ENCODE peak calls at places on chromosomes 16 and 17, in nine cellular contexts. V is thoracic aorta; P is coronary artery; T is GM23248; K is DND-41; S is CD8-positive, alpha-beta memory T cell; A is SK-N-SH; Z is right lobe of liver; X is iPS DF 6.9. B is an unnamed sample.

GRCh38 chr16:8886593-8887437 is 4.7 kb downstream of the LITAFD start:
- DNase-seq in T (no peak), Z (peak), V (no peak), P (no peak), X (no peak), A (no peak), K (no peak), S (no peak), B (no peak)

GRCh38 chr17:80855968-80856862 is 135.4 kb upstream of the CHMP6 start:
- DNase-seq in P (no peak), X (no peak), V (peak), K (no peak), A (no peak), S (peak), T (peak), Z (peak), B (peak)

GRCh38 chr16:67673712-67674580 is 7.3 kb downstream of the C16orf86 start:
- DNase-seq in Z (peak), X (no peak), V (no peak), S (no peak), A (peak), P (peak), K (no peak), T (no peak), B (peak)

GRCh38 chr16:69179255-69180010 is 7.5 kb upstream of the SNTB2 start:
- DNase-seq in V (peak), T (peak), S (no peak), X (no peak), Z (no peak), K (no peak), P (no peak), A (peak), B (peak)

GRCh38 chr17:6796887-6797490 is 21.0 kb downstream of the FBXO39 start:
- DNase-seq in X (no peak), T (peak), K (no peak), A (no peak), Z (no peak), P (no peak), V (no peak), S (no peak), B (no peak)

GRCh38 chr17:350706-351435 is 1.7 kb downstream of the RPH3AL start:
- DNase-seq in Z (peak), X (no peak), P (no peak), T (peak), K (no peak), A (peak), V (no peak), S (no peak), B (peak)

GRCh38 chr17:58556833-58557250 is 42.4 kb upstream of the MTMR4 start:
- DNase-seq in X (no peak), K (no peak), A (no peak), T (no peak), S (no peak), Z (no peak), P (no peak), V (no peak), B (no peak)

GRCh38 chr17:17134952-17135340 is 71.2 kb downstream of the PLD6 start:
- DNase-seq in S (no peak), A (no peak), V (no peak), K (no peak), P (no peak), Z (peak), T (no peak), X (no peak), B (peak)

GRCh38 chr16:30000768-30001631 is 5.0 kb downstream of the INO80E start:
- DNase-seq in K (no peak), T (no peak), X (no peak), S (no peak), P (no peak), V (no peak), A (no peak), Z (no peak), B (no peak)

GRCh38 chr17:66730497-66730923 is 104.4 kb upstream of the CACNG5 start:
- DNase-seq in S (no peak), X (no peak), T (no peak), P (no peak), V (no peak), A (no peak), K (no peak), Z (no peak), B (no peak)

GRCh38 chr17:57438031-57438731 is 181.9 kb downstream of the MSI2 start:
- DNase-seq in Z (no peak), P (no peak), V (no peak), A (peak), S (no peak), T (no peak), X (no peak), K (peak), B (no peak)

GRCh38 chr17:56699186-56699895 is 105.8 kb downstream of the NOG start:
- DNase-seq in S (no peak), K (no peak), Z (no peak), X (no peak), T (peak), P (no peak), A (peak), V (peak), B (peak)

GRCh38 chr16:29011112-29011511 is 26.3 kb downstream of the LAT start:
- DNase-seq in Z (no peak), T (no peak), V (no peak), S (no peak), A (peak), X (peak), P (no peak), K (peak), B (no peak)

GRCh38 chr16:788399-789126 is at the start of gene CHTF18:
- DNase-seq in Z (peak), K (peak), S (peak), V (peak), A (peak), X (no peak), T (peak), P (peak), B (peak)
- H3K27ac ChIP-seq in Z (no peak), K (peak), S (peak), V (no peak), A (no peak), X (no peak), T (no peak), P (peak), B (peak)

DNA sequence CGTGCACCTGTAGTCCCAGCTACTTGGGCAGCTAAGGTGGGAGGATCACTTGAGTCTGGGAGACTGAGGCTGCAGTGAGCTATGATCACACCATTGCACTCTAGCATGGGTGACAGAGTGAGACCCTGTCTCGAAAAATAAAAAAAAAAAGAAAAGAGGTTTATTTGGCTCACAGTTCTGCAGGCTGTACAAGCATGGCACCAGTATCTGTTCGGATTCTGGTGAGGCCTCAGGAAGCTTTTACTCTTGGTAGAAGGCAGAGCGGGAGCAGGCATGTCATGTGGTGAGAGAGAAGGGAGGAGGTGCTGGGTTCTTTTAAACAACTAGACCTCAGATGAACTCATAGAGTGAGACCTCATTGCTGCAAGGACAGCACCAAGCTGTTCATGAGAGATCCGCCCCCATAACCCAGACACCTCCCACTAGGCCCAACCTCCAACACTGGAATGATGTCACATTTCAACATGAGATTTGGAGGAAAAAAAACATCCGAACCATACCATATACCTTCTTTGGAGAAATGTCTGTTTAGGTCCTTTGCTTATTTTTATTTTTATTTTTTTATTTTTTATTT is 10.3 kb upstream of the RMI2 start:
- DNase-seq in A (no peak), P (no peak), V (no peak), X (no peak), S (no peak), K (no peak), Z (no peak), T (no peak), B (no peak)
- H3K27ac ChIP-seq in A (no peak), P (no peak), V (no peak), X (no peak), S (no peak), K (no peak), Z (no peak), T (no peak), B (no peak)

GRCh38 chr17:14211778-14212177 is 24.9 kb downstream of the CDRT15 start:
- DNase-seq in X (no peak), V (no peak), P (no peak), T (no peak), S (peak), A (no peak), Z (peak), K (no peak), B (peak)

GRCh38 chr17:14207791-14208190 is 28.9 kb downstream of the CDRT15 start:
- DNase-seq in P (no peak), V (no peak), X (no peak), S (no peak), Z (no peak), T (no peak), A (no peak), K (no peak), B (no peak)

GRCh38 chr17:14206891-14207290 is 29.8 kb downstream of the CDRT15 start:
- DNase-seq in A (no peak), S (no peak), X (no peak), T (no peak), Z (no peak), V (no peak), P (no peak), K (no peak), B (no peak)

GRCh38 chr17:14211246-14211645 is 25.4 kb downstream of the CDRT15 start:
- DNase-seq in T (no peak), P (no peak), X (no peak), S (no peak), A (no peak), V (no peak), K (no peak), Z (no peak), B (no peak)

GRCh38 chr17:14209215-14209614 is 27.4 kb downstream of the CDRT15 start:
- DNase-seq in A (no peak), X (no peak), Z (no peak), T (no peak), K (no peak), P (no peak), S (no peak), V (no peak), B (no peak)
- H3K27ac ChIP-seq in A (no peak), X (no peak), Z (peak), T (no peak), K (no peak), P (no peak), S (no peak), V (no peak), B (no peak)

DNA sequence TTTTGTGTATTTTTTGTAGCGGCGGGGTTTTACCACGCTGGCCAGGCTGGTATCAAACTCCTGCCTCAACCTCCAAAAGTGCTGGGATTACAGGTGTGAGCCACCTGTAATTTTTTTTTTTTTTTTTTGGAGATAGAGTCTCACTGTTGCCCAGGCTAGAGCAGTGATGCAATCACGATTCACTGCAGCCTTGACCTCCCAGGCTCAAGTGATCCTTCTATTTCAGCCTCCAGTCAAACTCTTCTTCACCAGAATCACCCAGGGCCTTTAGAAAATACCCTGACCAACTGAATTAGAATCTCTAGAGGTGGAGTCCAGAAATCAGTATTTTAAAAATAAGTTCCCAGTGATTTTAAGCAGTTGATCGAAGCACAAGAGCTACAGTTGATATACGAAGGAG is 12.5 kb downstream of the HSPB9 start:
- DNase-seq in P (no peak), K (no peak), Z (no peak), S (no peak), X (no peak), V (no peak), T (no peak), A (no peak), B (no peak)
- H3K27ac ChIP-seq in P (peak), K (no peak), Z (peak), S (no peak), X (no peak), V (peak), T (peak), A (peak), B (peak)

GRCh38 chr17:48548687-48549621 is 4.0 kb upstream of the HOXB2 start:
- DNase-seq in Z (no peak), K (no peak), A (no peak), X (no peak), V (no peak), S (no peak), P (no peak), T (no peak), B (no peak)
- H3K27ac ChIP-seq in Z (no peak), K (no peak), A (no peak), X (no peak), V (peak), S (peak), P (peak), T (peak), B (no peak)

GRCh38 chr16:85657996-85658395 is 30.8 kb downstream of the GINS2 start:
- DNase-seq in X (no peak), T (no peak), A (no peak), Z (peak), S (no peak), P (no peak), K (no peak), V (no peak), B (no peak)
- H3K27ac ChIP-seq in X (no peak), T (no peak), A (no peak), Z (no peak), S (no peak), P (no peak), K (no peak), V (no peak), B (no peak)

B was measured in pancreas.